ENCODE peak calls at places on chromosomes 12 and 14, in nine cellular contexts. Z is iris pigment epithelial cell; X is WERI-Rb-1; K is H54; Q is stimulated activated CD8-positive, alpha-beta memory T cell treated with anti-CD3 and anti-CD28 coated beads, Interleukin-4, amount 100 ng/mL, for 1 hour; J is mammary epithelial cell; L is NCI-H510A treated with DMSO at 0.1 percent for 48 hours; E is HT-29; O is endothelial cell of umbilical vein. B is an unnamed sample.

GRCh38 chr12:65278576-65279386 is at the start of gene MSRB3:
- DNase-seq in Q (no peak), K (peak), E (no peak), L (no peak), O (peak), X (peak), J (peak), Z (peak), B (peak)

GRCh38 chr12:89493650-89494302 is 30.8 kb downstream of the GALNT4 start:
- DNase-seq in Q (no peak), O (no peak), Z (no peak), E (no peak), K (no peak), J (no peak), L (no peak), X (no peak), B (no peak)

GRCh38 chr12:82527165-82527780 is 159.4 kb upstream of the TMTC2 start:
- DNase-seq in O (peak), L (peak), Z (peak), E (peak), K (peak), X (peak), Q (no peak), J (peak), B (peak)

GRCh38 chr12:87311206-87311605 is 718.0 kb downstream of the C12orf50 start:
- DNase-seq in E (no peak), L (no peak), K (no peak), Z (peak), Q (no peak), O (no peak), J (no peak), X (no peak), B (no peak)

GRCh38 chr12:95859947-95860850 is 1.4 kb downstream of the SNRPF start:
- DNase-seq in K (no peak), Z (no peak), X (no peak), E (no peak), J (peak), O (no peak), L (no peak), Q (no peak), B (no peak)

GRCh38 chr12:47885012-47885501 is 19.7 kb downstream of the VDR start:
- DNase-seq in Q (peak), L (no peak), O (no peak), J (no peak), Z (no peak), E (no peak), K (no peak), X (no peak), B (no peak)

GRCh38 chr12:95551305-95551704 is at the start of gene USP44:
- DNase-seq in O (no peak), J (no peak), E (no peak), X (no peak), L (no peak), K (no peak), Q (no peak), Z (no peak), B (no peak)

GRCh38 chr12:55899035-55899434 is 28.7 kb downstream of the PYM1 start:
- DNase-seq in J (no peak), E (no peak), Z (peak), X (peak), O (no peak), K (no peak), Q (no peak), L (no peak), B (no peak)

GRCh38 chr12:47094804-47095203 is 15.0 kb upstream of the AMIGO2 start:
- DNase-seq in E (no peak), Z (no peak), Q (no peak), O (no peak), L (no peak), J (peak), K (no peak), X (no peak), B (no peak)

GRCh38 chr14:64736271-64737131 is 32.3 kb downstream of the PLEKHG3 start:
- DNase-seq in K (no peak), Q (no peak), J (no peak), L (peak), Z (no peak), X (no peak), O (no peak), E (peak), B (no peak)

GRCh38 chr14:55256586-55256985 is 14.6 kb upstream of the FBXO34 start:
- DNase-seq in L (no peak), J (no peak), Z (no peak), Q (no peak), K (no peak), X (no peak), O (no peak), E (no peak), B (no peak)

GRCh38 chr12:66449531-66449930 is 147.2 kb downstream of the HELB start:
- DNase-seq in L (peak), E (no peak), O (no peak), J (peak), Q (no peak), K (no peak), X (no peak), Z (no peak), B (no peak)

GRCh38 chr12:130695061-130695460 is 21.0 kb downstream of the RIMBP2 start:
- DNase-seq in J (no peak), E (no peak), Z (no peak), X (no peak), K (no peak), Q (no peak), L (no peak), O (no peak), B (no peak)

GRCh38 chr14:93824518-93825234 is 36.4 kb upstream of the PRIMA1 start:
- DNase-seq in K (no peak), Q (no peak), X (peak), O (no peak), J (no peak), E (no peak), Z (no peak), L (no peak), B (no peak)

B was measured in hypothalamus.